ENCODE peak calls at places on chromosome X, in six cellular contexts. J, C, Z, U, L and K are unnamed samples.

GRCh38 chrX:13851996-13852695 is 35.3 kb upstream of the GPM6B start:
- DNase-seq in J (no peak), C (no peak), Z (no peak), U (no peak), L (no peak), K (no peak)

GRCh38 chrX:148501121-148502066 is 977 bp downstream of the AFF2 start:
- DNase-seq in J (no peak), C (no peak), Z (no peak), U (no peak), L (peak), K (no peak)

GRCh38 chrX:150849486-150849885 is 49.0 kb downstream of the CD99L2 start:
- DNase-seq in J (no peak), C (no peak), Z (no peak), U (no peak), L (no peak), K (no peak)

GRCh38 chrX:46713672-46714487 is 45.0 kb downstream of the SLC9A7 start:
- DNase-seq in J (no peak), C (no peak), Z (peak), U (no peak), L (peak), K (no peak)

GRCh38 chrX:97267376-97267775 is 383.7 kb downstream of the RPA4 start:
- DNase-seq in J (peak), C (no peak), Z (no peak), U (no peak), L (peak), K (no peak)

GRCh38 chrX:95318882-95319281 is 1365.8 kb upstream of the DIAPH2 start:
- DNase-seq in J (no peak), C (no peak), Z (no peak), U (no peak), L (no peak), K (no peak)

GRCh38 chrX:110210417-110211139 is 107.3 kb downstream of the AMMECR1 start:
- DNase-seq in J (peak), C (no peak), Z (peak), U (peak), L (peak), K (peak)

GRCh38 chrX:104565791-104566687 is at the start of gene IL1RAPL2:
- DNase-seq in J (no peak), C (no peak), Z (no peak), U (no peak), L (no peak), K (no peak)

GRCh38 chrX:129653181-129653984 is 1.4 kb downstream of the APLN start:
- DNase-seq in J (no peak), C (no peak), Z (no peak), U (no peak), L (no peak), K (no peak)

GRCh38 chrX:20530319-20530979 is 263.7 kb upstream of the RPS6KA3 start:
- DNase-seq in J (peak), C (no peak), Z (no peak), U (no peak), L (peak), K (no peak)

GRCh38 chrX:9182041-9182440 is 148.1 kb upstream of the FAM9B start:
- DNase-seq in J (no peak), C (no peak), Z (no peak), U (no peak), L (no peak), K (no peak)

GRCh38 chrX:11355259-11355909 is 62.2 kb downstream of the AMELX start:
- DNase-seq in J (no peak), C (no peak), Z (no peak), U (no peak), L (no peak), K (no peak)

GRCh38 chrX:41238543-41238942 is 95.4 kb upstream of the DDX3X start:
- DNase-seq in J (peak), C (peak), Z (no peak), U (no peak), L (peak), K (peak)

GRCh38 chrX:19904778-19905367 is 17.5 kb upstream of the SH3KBP1 start:
- DNase-seq in J (peak), C (no peak), Z (no peak), U (no peak), L (peak), K (no peak)

GRCh38 chrX:71304561-71304960 is 3.0 kb downstream of the ITGB1BP2 start:
- DNase-seq in J (no peak), C (no peak), Z (no peak), U (no peak), L (no peak), K (no peak)

GRCh38 chrX:71302461-71303213 is 1.1 kb downstream of the ITGB1BP2 start:
- DNase-seq in J (peak), C (no peak), Z (no peak), U (no peak), L (no peak), K (no peak)

GRCh38 chrX:71298119-71298518 is 3.4 kb upstream of the ITGB1BP2 start:
- DNase-seq in J (no peak), C (no peak), Z (no peak), U (no peak), L (no peak), K (no peak)

GRCh38 chrX:71296806-71297205 is 4.7 kb upstream of the ITGB1BP2 start:
- DNase-seq in J (no peak), C (no peak), Z (no peak), U (no peak), L (no peak), K (no peak)

DNA sequence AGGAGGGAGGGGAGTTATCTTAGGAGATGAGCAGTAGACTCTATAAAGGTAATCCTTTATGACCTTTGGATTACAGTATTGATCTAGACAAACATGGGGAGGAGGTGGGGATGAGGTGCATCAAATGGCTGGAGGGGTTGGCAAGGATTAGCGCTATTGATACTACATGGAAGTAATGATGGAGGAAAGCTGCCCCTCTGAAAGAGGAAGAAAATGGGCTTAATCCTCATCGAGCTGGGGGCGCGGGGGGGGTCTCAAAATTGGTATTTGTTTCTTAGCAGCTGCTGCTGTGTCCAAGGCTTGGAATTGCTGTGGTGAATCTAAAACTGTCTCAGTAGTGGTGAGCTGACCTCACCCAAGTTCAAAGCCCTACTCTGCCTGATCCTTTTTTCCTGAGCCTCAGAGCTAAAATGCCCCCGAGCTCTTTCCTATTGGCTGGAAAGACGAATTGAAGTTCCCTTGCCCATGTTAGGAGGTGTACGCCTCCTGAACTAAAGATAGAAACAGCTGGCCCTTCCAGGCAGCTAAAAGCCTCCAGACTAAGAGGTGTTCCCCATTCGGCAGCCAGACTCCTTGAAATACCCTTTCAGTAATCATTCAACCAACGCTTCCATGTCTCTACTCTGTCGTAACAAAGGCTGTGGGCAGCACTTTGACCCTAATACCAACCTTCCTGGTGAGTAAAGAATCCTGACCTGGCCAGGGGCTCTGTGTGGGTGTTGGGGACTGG is at the start of gene ITGB1BP2:
- DNase-seq in J (peak), C (no peak), Z (no peak), U (no peak), L (no peak), K (no peak)
- H3K4me3 ChIP-seq in J (no peak), C (no peak), Z (no peak), U (peak), L (no peak), K (no peak)

GRCh38 chrX:48470110-48470832 is at the start of gene SLC38A5:
- DNase-seq in J (no peak), C (no peak), Z (no peak), U (no peak), L (no peak), K (no peak)

GRCh38 chrX:48467331-48467761 is 2.7 kb downstream of the SLC38A5 start:
- DNase-seq in J (no peak), C (no peak), Z (no peak), U (no peak), L (no peak), K (no peak)

GRCh38 chrX:48470833-48471118 is 716 bp upstream of the SLC38A5 start:
- DNase-seq in J (no peak), C (no peak), Z (no peak), U (no peak), L (no peak), K (no peak)

GRCh38 chrX:48468247-48468671 is 1.8 kb downstream of the SLC38A5 start:
- DNase-seq in J (no peak), C (no peak), Z (no peak), U (no peak), L (no peak), K (no peak)

DNA sequence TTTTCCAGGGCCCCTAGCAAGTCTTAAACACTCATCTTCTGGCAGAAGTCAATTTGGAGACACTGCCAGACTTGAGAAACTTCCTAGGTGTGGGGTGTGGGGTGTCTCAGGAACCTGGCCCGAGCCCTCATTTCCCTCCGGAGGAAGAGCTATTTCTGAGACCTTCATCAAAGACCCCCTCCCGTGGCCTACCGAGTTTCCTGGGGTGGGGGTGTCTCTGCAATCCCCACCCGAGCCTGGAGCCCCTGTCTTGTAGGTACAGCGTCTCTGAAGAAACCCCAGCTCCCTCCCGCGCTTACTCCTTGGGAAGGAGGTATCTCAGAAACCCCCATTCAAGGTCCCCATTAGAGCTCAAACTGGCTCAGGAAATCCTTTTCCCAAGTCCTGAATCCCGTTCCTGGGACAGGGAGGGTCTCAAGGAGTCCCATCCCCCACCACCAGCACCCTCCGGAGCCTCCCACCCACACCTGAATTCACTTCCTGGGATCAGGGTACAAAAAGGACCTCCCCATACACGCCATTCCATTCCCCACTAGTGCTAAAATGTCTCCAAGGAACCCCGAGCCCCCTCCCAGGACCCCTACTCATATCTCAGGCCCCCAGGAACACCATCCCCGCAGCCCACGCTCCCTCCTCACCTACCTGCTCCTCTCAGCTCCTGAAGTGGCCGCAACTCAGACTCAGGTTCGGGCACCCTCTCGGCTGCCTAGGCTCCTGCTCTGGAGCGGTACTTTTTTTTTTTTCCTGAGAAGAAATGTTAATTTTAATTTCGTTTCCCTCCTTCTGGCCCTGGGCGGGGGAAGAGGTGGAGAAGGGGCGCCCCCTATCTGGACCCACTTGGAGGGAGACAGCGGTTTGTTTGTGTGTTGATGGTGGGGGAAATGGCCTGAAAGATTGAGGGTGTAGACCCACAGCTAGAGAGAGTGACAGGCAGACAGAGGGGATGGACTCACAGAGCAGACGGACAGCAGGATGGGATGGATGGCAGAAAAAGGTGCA is 1.1 kb downstream of the SLC38A5 start:
- DNase-seq in J (no peak), C (no peak), Z (no peak), U (no peak), L (no peak), K (no peak)
- H3K4me3 ChIP-seq in J (no peak), C (no peak), Z (peak), U (peak), L (peak), K (peak)

GRCh38 chrX:154411981-154412340 is 622 bp downstream of the TAFAZZIN start:
- DNase-seq in J (peak), C (no peak), Z (no peak), U (no peak), L (peak), K (no peak)

GRCh38 chrX:154408659-154409221 is 314 bp downstream of the DNASE1L1 start:
- DNase-seq in J (no peak), C (no peak), Z (no peak), U (no peak), L (no peak), K (no peak)

GRCh38 chrX:154411322-154411980 is at the start of gene TAFAZZIN:
- DNase-seq in J (peak), C (no peak), Z (no peak), U (no peak), L (peak), K (no peak)

GRCh38 chrX:154412468-154412867 is 1.1 kb downstream of the TAFAZZIN start:
- DNase-seq in J (no peak), C (no peak), Z (no peak), U (no peak), L (peak), K (no peak)

DNA sequence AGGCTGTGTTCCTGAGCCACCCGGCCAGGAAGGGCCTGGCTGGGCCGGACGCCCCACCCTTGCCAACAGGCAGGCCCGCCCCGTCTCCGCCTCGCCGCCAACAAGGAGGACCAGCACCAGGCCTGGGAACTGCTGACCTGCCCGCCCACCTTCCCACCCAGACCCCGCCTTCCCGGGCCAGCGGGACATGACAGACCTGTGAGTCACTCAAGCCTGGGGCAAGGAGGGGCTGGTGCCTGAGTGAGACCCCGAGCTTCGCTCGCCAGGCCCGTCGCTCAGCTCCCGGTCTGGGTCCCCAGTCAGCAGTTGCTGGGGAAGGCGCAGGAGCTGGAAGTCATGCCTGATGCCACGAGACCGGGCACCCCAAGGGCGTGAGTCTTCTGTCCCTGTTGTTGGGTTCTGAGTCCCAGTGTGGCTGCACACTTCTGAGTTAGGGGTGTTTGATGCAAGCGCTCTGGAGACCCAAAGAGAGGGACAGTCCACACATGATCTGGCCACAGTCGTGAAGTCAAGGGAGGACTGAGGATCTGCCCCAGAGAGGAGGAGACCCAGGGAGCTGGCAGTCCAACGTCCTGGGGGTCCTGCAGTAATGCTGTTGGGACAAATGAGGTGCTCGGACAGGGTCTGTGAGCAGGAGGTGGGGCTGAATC is at the start of gene DNASE1L1:
- DNase-seq in J (peak), C (peak), Z (peak), U (no peak), L (peak), K (peak)
- H3K4me3 ChIP-seq in J (peak), C (peak), Z (peak), U (peak), L (peak), K (peak)

GRCh38 chrX:48071064-48071985 is at the start of gene ZNF630:
- DNase-seq in J (peak), C (peak), Z (no peak), U (no peak), L (peak), K (peak)

GRCh38 chrX:48068096-48068887 is 3.1 kb downstream of the ZNF630 start:
- DNase-seq in J (no peak), C (no peak), Z (no peak), U (no peak), L (no peak), K (no peak)

GRCh38 chrX:48076343-48076742 is 4.9 kb upstream of the ZNF630 start:
- DNase-seq in J (no peak), C (no peak), Z (no peak), U (no peak), L (no peak), K (no peak)

GRCh38 chrX:48071986-48072605 is 656 bp upstream of the ZNF630 start:
- DNase-seq in J (no peak), C (no peak), Z (no peak), U (no peak), L (no peak), K (no peak)
- H3K4me3 ChIP-seq in J (peak), C (peak), Z (no peak), U (no peak), L (no peak), K (peak)

GRCh38 chrX:100072286-100072685 is 337.8 kb downstream of the PCDH19 start:
- DNase-seq in J (no peak), C (no peak), Z (no peak), U (no peak), L (peak), K (peak)

GRCh38 chrX:100070334-100070849 is 339.7 kb downstream of the PCDH19 start:
- DNase-seq in J (no peak), C (no peak), Z (no peak), U (no peak), L (no peak), K (no peak)

DNA sequence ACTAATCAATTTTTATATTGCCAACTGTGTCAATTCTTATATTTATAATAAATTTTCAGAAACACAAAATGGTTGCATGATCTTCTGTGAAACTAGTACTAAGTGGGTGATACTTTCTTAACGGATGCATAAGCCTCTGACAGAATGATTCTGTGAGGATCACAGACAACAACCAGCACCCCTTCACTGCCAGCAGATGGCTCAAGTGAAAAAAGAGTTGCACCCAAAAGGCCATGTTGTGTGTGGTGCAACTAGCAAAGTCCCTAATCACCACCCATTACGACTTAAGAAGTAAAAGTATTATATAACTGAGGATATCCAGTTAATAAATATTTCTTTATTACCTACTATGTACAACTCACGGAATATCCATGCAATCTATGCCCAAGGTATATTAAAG is 334.0 kb downstream of the PCDH19 start:
- DNase-seq in J (no peak), C (no peak), Z (no peak), U (no peak), L (no peak), K (no peak)
- H3K4me3 ChIP-seq in J (no peak), C (no peak), Z (no peak), U (no peak), L (no peak), K (no peak)

GRCh38 chrX:56995271-56995994 is at the start of gene SPIN3:
- DNase-seq in J (peak), C (peak), Z (no peak), U (no peak), L (peak), K (no peak)
- H3K4me3 ChIP-seq in J (peak), C (peak), Z (peak), U (peak), L (peak), K (peak)